ENCODE peak calls at places on chromosomes 13 and 19, in five cellular contexts. P is A549, M is PC-3, R is GM12878, K is right lobe of liver. Y is an unnamed sample. For H3K4me1, the result is how much of the 10 kb centered on the place peaks cover.

GRCh38 chr13:110162053-110162452 is 144.9 kb downstream of the COL4A1 start:
- DNase-seq in P (no peak), M (no peak), R (no peak), K (no peak), Y (peak)

GRCh38 chr19:2217591-2217990 is 18.5 kb downstream of the PLEKHJ1 start:
- DNase-seq in P (no peak), M (no peak), R (no peak), K (no peak), Y (no peak)

GRCh38 chr13:27549406-27549981 is 70.8 kb downstream of the LNX2 start:
- DNase-seq in P (no peak), M (peak), R (no peak), K (no peak), Y (no peak)

GRCh38 chr19:22144394-22144793 is 52.4 kb downstream of the ZNF676 start:
- DNase-seq in P (no peak), M (no peak), R (no peak), K (no peak), Y (no peak)

GRCh38 chr19:39341122-39341719 is 1.0 kb upstream of the SAMD4B start:
- DNase-seq in P (no peak), M (peak), R (no peak), K (peak), Y (peak)

GRCh38 chr13:97348569-97349100 is 85.3 kb upstream of the RAP2A start:
- DNase-seq in P (no peak), M (no peak), R (no peak), K (no peak), Y (no peak)

GRCh38 chr19:7673995-7674667 is 2.8 kb upstream of the MCEMP1 start:
- DNase-seq in P (peak), M (peak), R (no peak), K (peak), Y (peak)

GRCh38 chr13:36904219-36904618 is 15.8 kb downstream of the SMAD9 start:
- DNase-seq in P (no peak), M (no peak), R (no peak), K (no peak), Y (no peak)

GRCh38 chr13:43766766-43767165 is 20.0 kb downstream of the ENOX1 start:
- DNase-seq in P (no peak), M (no peak), R (no peak), K (no peak), Y (no peak)

GRCh38 chr19:47231215-47232054 is 436 bp upstream of the BBC3 start:
- DNase-seq in P (peak), M (peak), R (peak), K (peak), Y (peak)

GRCh38 chr13:95628488-95628887 is 16.0 kb downstream of the DZIP1 start:
- DNase-seq in P (no peak), M (no peak), R (no peak), K (no peak), Y (no peak)

GRCh38 chr13:106314417-106314816 is 221.0 kb downstream of the EFNB2 start:
- DNase-seq in P (no peak), M (no peak), R (no peak), K (no peak), Y (no peak)

GRCh38 chr13:106143930-106144709 is 391.3 kb downstream of the EFNB2 start:
- DNase-seq in P (no peak), M (peak), R (no peak), K (no peak), Y (no peak)

GRCh38 chr13:113656831-113657671 is 947 bp downstream of the ATP4B start:
- DNase-seq in P (no peak), M (no peak), R (no peak), K (peak), Y (peak)

GRCh38 chr13:31912641-31913401 is 118.8 kb upstream of the FRY start:
- DNase-seq in P (no peak), M (peak), R (no peak), K (no peak), Y (no peak)

GRCh38 chr13:32134241-32134801 is 102.7 kb downstream of the FRY start:
- DNase-seq in P (no peak), M (peak), R (no peak), K (no peak), Y (no peak)

GRCh38 chr13:22926176-22927007 is 254.4 kb upstream of the SGCG start:
- DNase-seq in P (no peak), M (no peak), R (no peak), K (no peak), Y (no peak)

GRCh38 chr13:111636804-111637203 is 316.4 kb downstream of the TEX29 start:
- DNase-seq in P (no peak), M (no peak), R (no peak), K (no peak), Y (no peak)

GRCh38 chr13:108463365-108463764 is 166.0 kb upstream of the MYO16 start:
- DNase-seq in P (peak), M (peak), R (peak), K (no peak), Y (no peak)

GRCh38 chr13:94209110-94209509 is 270.4 kb downstream of the DCT start:
- DNase-seq in P (no peak), M (peak), R (no peak), K (no peak), Y (no peak)

GRCh38 chr13:23789576-23790346 is 99.4 kb downstream of the MIPEP start:
- DNase-seq in P (no peak), M (no peak), R (no peak), K (no peak), Y (no peak)

GRCh38 chr13:113980489-113981064 is 6.7 kb upstream of the C13orf46 start:
- DNase-seq in P (no peak), M (no peak), R (no peak), K (peak), Y (no peak)

GRCh38 chr13:74841123-74841522 is 640.8 kb downstream of the TBC1D4 start:
- DNase-seq in P (no peak), M (no peak), R (no peak), K (no peak), Y (no peak)

GRCh38 chr13:21849323-21849722 is 178.4 kb downstream of the FGF9 start:
- DNase-seq in P (no peak), M (peak), R (peak), K (no peak), Y (no peak)

GRCh38 chr19:35736913-35737886 is 5.1 kb downstream of the IGFLR1 start:
- DNase-seq in P (peak), M (peak), R (no peak), K (no peak), Y (no peak)

GRCh38 chr13:87677334-87678234 is 6.4 kb downstream of the SLITRK5 start:
- DNase-seq in P (no peak), M (peak), R (no peak), K (peak), Y (no peak)

GRCh38 chr19:1455002-1455335 is 5.0 kb downstream of the APC2 start:
- DNase-seq in P (no peak), M (peak), R (no peak), K (no peak), Y (no peak)

GRCh38 chr13:101945435-101945834 is 456.4 kb downstream of the FGF14 start:
- DNase-seq in P (no peak), M (no peak), R (no peak), K (no peak), Y (no peak)

GRCh38 chr13:32940601-32941000 is 75.6 kb upstream of the KL start:
- DNase-seq in P (no peak), M (no peak), R (no peak), K (no peak), Y (no peak)

GRCh38 chr13:113044431-113045114 is 61.0 kb upstream of the F7 start:
- DNase-seq in P (no peak), M (no peak), R (no peak), K (no peak), Y (no peak)

GRCh38 chr13:77415253-77416127 is 88.6 kb upstream of the MYCBP2 start:
- DNase-seq in P (no peak), M (no peak), R (peak), K (no peak), Y (no peak)

GRCh38 chr19:7507884-7508283 is 8.0 kb upstream of the ZNF358 start:
- DNase-seq in P (peak), M (peak), R (no peak), K (no peak), Y (peak)

GRCh38 chr13:76812206-76812882 is 73.9 kb downstream of the KCTD12 start:
- DNase-seq in P (no peak), M (no peak), R (no peak), K (no peak), Y (peak)

DNA sequence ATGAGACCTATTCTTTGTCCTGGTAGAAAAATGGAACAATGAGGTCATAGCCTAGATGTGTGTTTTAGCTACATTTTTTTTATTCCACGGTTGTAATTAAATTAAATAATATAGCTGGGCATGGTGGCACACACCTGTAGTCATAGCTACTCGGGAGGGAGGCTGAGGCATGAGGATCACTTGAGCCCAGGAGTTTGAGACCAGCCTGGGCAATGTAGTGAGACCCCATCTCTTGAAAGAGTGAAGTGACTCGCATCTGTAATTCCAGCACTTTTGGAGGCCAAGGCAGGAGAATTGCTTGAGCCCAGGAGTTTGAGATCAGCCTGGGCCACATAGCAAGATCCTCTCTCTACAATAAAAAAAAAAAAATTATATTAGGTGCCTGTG is 11.7 kb upstream of the CBLC start:
- DNase-seq in P (no peak), M (no peak), R (no peak), K (no peak), Y (no peak)
- H3K4me1 ChIP-seq in P (under half), M (under half), R (under half), K (under half), Y (under half)

DNA sequence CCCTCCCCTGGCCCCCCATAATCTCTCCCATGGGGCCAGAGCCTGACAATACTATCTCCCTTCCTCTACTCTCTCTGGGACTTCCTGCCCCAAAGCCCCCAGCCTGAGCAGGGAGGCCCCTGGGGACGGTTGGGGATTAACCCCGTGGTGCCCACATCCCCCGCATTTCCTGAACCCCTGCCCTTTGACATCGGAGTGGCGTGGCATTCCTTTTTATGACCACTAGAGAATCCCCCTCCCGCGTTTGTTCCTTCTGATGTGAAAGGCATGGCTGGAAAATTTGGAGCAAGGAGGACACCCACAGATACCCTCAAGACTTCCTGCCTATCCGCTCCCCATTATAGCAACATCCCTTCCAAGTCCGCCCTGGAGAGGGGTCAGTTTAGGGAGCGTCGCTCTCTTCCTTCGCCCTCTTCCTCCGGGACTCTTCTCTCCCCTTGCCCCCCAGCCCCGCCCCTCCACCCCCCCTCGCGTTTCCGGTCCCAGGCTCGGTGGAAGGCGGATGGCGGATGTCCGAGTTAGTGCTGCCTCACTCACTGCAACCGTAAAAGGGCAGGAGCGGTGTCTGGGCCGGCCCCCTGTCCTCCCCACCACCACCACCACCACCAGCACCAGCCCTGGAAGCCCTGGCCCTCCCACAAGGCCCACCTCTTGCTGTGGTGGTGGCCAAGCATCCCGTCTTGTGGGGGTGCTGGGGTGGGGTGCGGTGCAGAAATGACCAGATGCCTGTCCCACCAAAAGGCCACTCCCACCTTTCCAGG is 1.8 kb downstream of the VASP start:
- DNase-seq in P (peak), M (peak), R (peak), K (peak), Y (peak)
- TF ChIP-seq CTCF in P (no peak), M (no peak), R (peak), K (no peak), Y (no peak)

DNA sequence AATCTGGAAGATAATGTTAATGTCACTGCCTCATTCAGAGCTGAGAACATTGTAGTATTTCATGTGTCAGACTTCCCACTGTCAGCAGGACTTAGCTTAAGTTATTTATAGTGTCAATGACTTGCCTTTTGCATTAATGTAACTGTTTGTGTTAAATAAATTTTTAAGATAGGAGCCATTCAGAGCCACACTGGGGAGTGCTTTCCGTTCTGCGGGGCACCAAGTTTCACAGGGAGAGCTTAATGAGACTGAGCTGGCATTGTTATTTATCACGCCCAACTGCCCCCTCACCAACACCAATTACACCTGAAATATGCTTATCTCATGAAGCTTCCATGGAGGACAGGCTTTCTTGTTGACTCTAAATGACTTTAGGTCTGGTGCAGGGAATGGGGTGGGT is 226.9 kb upstream of the UBL3 start:
- DNase-seq in P (no peak), M (no peak), R (no peak), K (no peak), Y (no peak)
- H3K4me1 ChIP-seq in P (under half), M (under half), R (under half), K (under half), Y (under half)

GRCh38 chr19:40423227-40423566 is 2.6 kb downstream of the SERTAD1 start:
- DNase-seq in P (no peak), M (no peak), R (no peak), K (no peak), Y (no peak)

GRCh38 chr19:40425450-40426287 is at the start of gene SERTAD1:
- DNase-seq in P (peak), M (peak), R (peak), K (peak), Y (peak)

GRCh38 chr19:40424637-40425449 is 949 bp downstream of the SERTAD1 start:
- DNase-seq in P (no peak), M (no peak), R (no peak), K (no peak), Y (no peak)

GRCh38 chr19:40422428-40423226 is 3.2 kb downstream of the SERTAD1 start:
- DNase-seq in P (no peak), M (no peak), R (no peak), K (no peak), Y (no peak)

GRCh38 chr19:40423938-40424337 is 1.9 kb downstream of the SERTAD1 start:
- DNase-seq in P (no peak), M (no peak), R (no peak), K (no peak), Y (no peak)
- TF ChIP-seq CTCF in P (no peak), M (no peak), R (no peak), K (no peak), Y (no peak)

GRCh38 chr19:49473868-49474544 is at the start of gene FLT3LG:
- DNase-seq in P (peak), M (peak), R (no peak), K (peak), Y (peak)
- H3K4me1 ChIP-seq in P (under half), M (under half), R (under half), K (under half), Y (under half)

DNA sequence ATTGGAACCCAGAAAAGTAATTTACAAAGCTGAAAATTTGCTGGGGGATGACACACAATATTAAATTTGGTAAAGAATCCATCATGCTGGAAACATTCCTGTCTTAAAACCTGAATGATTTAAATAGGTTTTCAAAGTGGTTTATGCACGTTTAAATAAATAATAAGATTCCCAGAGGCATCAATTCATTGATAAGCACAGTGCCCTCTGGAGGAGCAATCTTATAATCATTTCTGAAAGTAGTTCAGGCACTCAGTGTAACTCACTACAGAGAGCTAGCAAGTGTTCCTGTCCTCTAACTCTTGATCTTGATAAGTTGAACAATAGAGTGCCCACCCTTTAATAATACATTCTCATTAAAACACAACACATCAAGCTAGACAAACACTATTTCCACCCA is 43.5 kb upstream of the SHISA2 start:
- DNase-seq in P (no peak), M (no peak), R (no peak), K (no peak), Y (no peak)
- TF ChIP-seq CTCF in P (no peak), M (no peak), R (no peak), K (no peak), Y (no peak)

DNA sequence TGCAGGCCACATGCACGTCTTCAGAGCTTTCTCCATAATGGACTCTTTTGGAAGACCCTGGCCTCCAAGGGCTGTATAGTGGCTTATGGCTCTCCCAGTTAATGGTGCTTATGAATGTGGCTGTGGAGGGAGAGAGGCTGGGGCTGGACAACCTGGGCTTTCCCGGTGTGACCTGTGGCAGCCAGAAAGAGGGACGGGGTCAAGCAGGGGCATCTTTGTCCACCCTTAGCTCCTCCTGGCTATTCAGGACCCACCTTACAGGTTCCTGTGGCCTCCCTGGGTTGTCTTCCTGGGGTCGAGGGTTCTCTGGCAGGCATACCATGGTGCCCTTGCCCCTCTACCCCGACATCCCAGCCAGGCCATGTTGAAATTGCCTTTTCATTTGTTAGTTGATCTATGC is 75.6 kb downstream of the SIPA1L3 start:
- DNase-seq in P (no peak), M (no peak), R (no peak), K (no peak), Y (no peak)
- H3K4me1 ChIP-seq in P (under half), M (under half), R (half or more), K (under half), Y (under half)

GRCh38 chr13:51714663-51715168 is 89.2 kb downstream of the DHRS12 start:
- DNase-seq in P (no peak), M (peak), R (peak), K (no peak), Y (no peak)
- TF ChIP-seq CTCF in P (no peak), M (no peak), R (no peak), K (no peak), Y (no peak)

GRCh38 chr19:18637644-18638630 is 1.1 kb downstream of the KLHL26 start:
- DNase-seq in P (peak), M (peak), R (no peak), K (no peak), Y (no peak)
- H3K4me1 ChIP-seq in P (under half), M (under half), R (under half), K (under half), Y (under half)

Y was measured in ascending aorta.